ENCODE peak calls at places on chromosomes 2 and 18, in ten cellular contexts. K is AG04449, V is IMR-90, S is NCI-H345, G is Right ventricle myocardium superior, M is neural crest cell, I is SK-N-DZ, L is germinal center, U is AG10803, P is GM19239. N is an unnamed sample.

GRCh38 chr2:84805250-84805917 is 75.5 kb downstream of the TRABD2A start:
- DNase-seq in U (peak; percentile 90), G (no peak), P (no peak), V (peak; percentile 44), L (no peak), M (no peak), S (no peak), K (no peak), I (no peak), N (no peak)

GRCh38 chr2:160432633-160433032 is 61.0 kb downstream of the RBMS1 start:
- DNase-seq in G (no peak), V (peak; percentile 87), P (no peak), U (peak; percentile 73), M (no peak), K (no peak), S (no peak), I (no peak), L (no peak), N (no peak)

GRCh38 chr2:28693223-28693622 is 58.4 kb upstream of the PPP1CB start:
- DNase-seq in G (no peak), S (no peak), P (no peak), K (no peak), I (no peak), L (no peak), V (no peak), M (no peak), U (no peak), N (no peak)

GRCh38 chr2:229712125-229712524 is 2.2 kb downstream of the DNER start:
- DNase-seq in K (no peak), I (no peak), M (no peak), G (no peak), S (no peak), L (no peak), V (peak; percentile 23), U (no peak), P (no peak), N (no peak)

GRCh38 chr18:48913201-48913600 is 37.6 kb downstream of the SMAD7 start:
- DNase-seq in V (no peak), I (no peak), G (no peak), P (no peak), L (no peak), K (no peak), S (no peak), U (no peak), M (no peak), N (no peak)

GRCh38 chr2:8923173-8923572 is 80.3 kb downstream of the MBOAT2 start:
- DNase-seq in G (no peak), V (no peak), I (no peak), S (no peak), M (no peak), K (no peak), U (no peak), P (no peak), L (no peak), N (no peak)

GRCh38 chr2:120684225-120684624 is 51.4 kb upstream of the GLI2 start:
- DNase-seq in S (no peak), L (no peak), U (peak; percentile 84), K (no peak), M (no peak), P (no peak), G (no peak), I (no peak), V (peak; percentile 86), N (no peak)

GRCh38 chr2:109659356-109660045 is 45.3 kb downstream of the SOWAHC start:
- DNase-seq in V (no peak), L (no peak), U (no peak), K (no peak), I (no peak), S (no peak), G (no peak), P (no peak), M (no peak), N (no peak)

GRCh38 chr2:8453904-8454302 is 228.0 kb upstream of the ID2 start:
- DNase-seq in V (peak; percentile 8), S (no peak), U (peak; percentile 41), P (no peak), M (no peak), I (no peak), K (no peak), L (no peak), G (peak; percentile 47), N (no peak)

GRCh38 chr2:186427970-186428369 is 58.1 kb upstream of the ZC3H15 start:
- DNase-seq in I (no peak), K (no peak), M (no peak), L (no peak), U (no peak), P (no peak), V (no peak), S (no peak), G (no peak), N (no peak)

GRCh38 chr2:231058761-231059550 is 2.3 kb downstream of the PSMD1 start:
- DNase-seq in I (no peak), S (no peak), M (no peak), U (peak; percentile 36), P (no peak), L (no peak), G (no peak), V (peak; percentile 22), K (no peak), N (no peak)

GRCh38 chr2:188369365-188369764 is 77.7 kb downstream of the GULP1 start:
- DNase-seq in P (peak; percentile 9), V (peak; percentile 45), I (peak; percentile 51), K (no peak), L (peak; percentile 3), U (peak; percentile 59), G (no peak), S (peak; percentile 25), M (peak; percentile 6), N (peak; percentile 14)

GRCh38 chr2:233450854-233451575 is 96.7 kb downstream of the DGKD start:
- DNase-seq in L (no peak), K (no peak), M (no peak), V (no peak), S (no peak), U (no peak), P (no peak), I (no peak), G (peak; percentile 37), N (no peak)

GRCh38 chr2:102080451-102081054 is 62.0 kb upstream of the IL1R1 start:
- DNase-seq in G (no peak), V (peak; percentile 44), K (no peak), I (no peak), P (no peak), U (peak; percentile 73), S (no peak), L (no peak), M (no peak), N (no peak)

GRCh38 chr2:38146917-38147307 is 71.0 kb upstream of the CYP1B1 start:
- DNase-seq in G (no peak), V (peak; percentile 99), K (peak; percentile 82), M (no peak), S (no peak), I (no peak), P (peak; percentile 37), U (peak; percentile 95), L (no peak), N (no peak)

GRCh38 chr2:10170256-10170655 is 47.7 kb downstream of the RRM2 start:
- DNase-seq in L (no peak), V (peak; percentile 66), M (no peak), U (peak; percentile 12), S (no peak), P (no peak), I (no peak), K (no peak), G (no peak), N (no peak)

GRCh38 chr18:76943542-76944339 is 121.4 kb downstream of the ZNF236 start:
- DNase-seq in M (no peak), S (no peak), U (peak; percentile 87), I (no peak), G (peak; percentile 71), V (peak; percentile 85), P (no peak), K (peak; percentile 49), L (no peak), N (no peak)

GRCh38 chr2:24907106-24907505 is 12.9 kb downstream of the ADCY3 start:
- DNase-seq in S (no peak), I (no peak), G (no peak), P (no peak), K (no peak), L (no peak), M (no peak), V (peak; percentile 55), U (peak; percentile 45), N (no peak)

GRCh38 chr2:175855236-175855635 is 146.8 kb downstream of the LNPK start:
- DNase-seq in I (no peak), M (no peak), S (no peak), G (no peak), K (no peak), U (peak; percentile 30), P (no peak), V (no peak), L (no peak), N (no peak)

GRCh38 chr2:131105950-131106801 is 1.0 kb downstream of the PLEKHB2 start:
- DNase-seq in S (peak; percentile 27), M (no peak), K (no peak), G (peak; percentile 45), I (no peak), L (peak; percentile 54), P (no peak), U (peak; percentile 68), V (peak; percentile 53), N (no peak)

GRCh38 chr2:220134756-220135534 is 507.5 kb downstream of the SLC4A3 start:
- DNase-seq in I (no peak), V (peak; percentile 37), U (no peak), K (no peak), G (no peak), M (no peak), S (no peak), L (no peak), P (no peak), N (no peak)

GRCh38 chr2:20916604-20917286 is 93.8 kb upstream of the LDAH start:
- DNase-seq in L (no peak), P (no peak), S (no peak), G (no peak), M (no peak), I (no peak), V (peak; percentile 13), U (peak; percentile 25), K (no peak), N (no peak)

GRCh38 chr18:57585846-57586242 is 658 bp downstream of the FECH start:
- DNase-seq in U (no peak), V (no peak), S (peak; percentile 32), P (no peak), I (no peak), K (no peak), L (no peak), G (no peak), M (no peak), N (no peak)

GRCh38 chr2:873651-874580 is 76.7 kb upstream of the SNTG2 start:
- DNase-seq in I (no peak), U (no peak), L (no peak), V (no peak), S (peak; percentile 52), M (no peak), K (no peak), P (no peak), G (no peak), N (no peak)

GRCh38 chr2:191617589-191617988 is 60.3 kb upstream of the NABP1 start:
- DNase-seq in P (peak; percentile 28), I (no peak), S (no peak), U (no peak), K (no peak), M (no peak), L (peak; percentile 57), V (no peak), G (no peak), N (no peak)

GRCh38 chr18:28606686-28607085 is 429.8 kb upstream of the CDH2 start:
- DNase-seq in L (no peak), S (no peak), G (no peak), U (peak; percentile 14), P (no peak), I (no peak), V (peak; percentile 1), K (no peak), M (no peak), N (no peak)

GRCh38 chr18:50397023-50397422 is 22.2 kb downstream of the SKA1 start:
- DNase-seq in S (no peak), V (no peak), I (no peak), L (no peak), U (peak; percentile 20), P (no peak), M (no peak), K (no peak), G (no peak), N (no peak)